ENCODE peak calls at places on chromosome 14, in seven cellular contexts. M, G, E, F, Z, L and O are unnamed samples.

GRCh38 chr14:74238974-74239847 is at the start of gene VSX2:
- DNase-seq in F (no peak), E (no peak), M (no peak), G (no peak), L (no peak), Z (no peak), O (no peak)

GRCh38 chr14:25607095-25607657 is 557.2 kb upstream of the STXBP6 start:
- DNase-seq in M (no peak), Z (no peak), F (no peak), E (no peak), G (no peak), L (no peak), O (no peak)

GRCh38 chr14:80110721-80111120 is 100.6 kb downstream of the DIO2 start:
- DNase-seq in L (no peak), M (no peak), F (no peak), Z (no peak), G (no peak), E (no peak), O (no peak)

GRCh38 chr14:100979780-100980179 is 76.3 kb upstream of the RTL1 start:
- DNase-seq in G (no peak), E (no peak), L (no peak), Z (peak), M (no peak), F (peak), O (peak)

GRCh38 chr14:91231446-91231845 is 13.1 kb downstream of the GPR68 start:
- DNase-seq in E (no peak), M (no peak), L (no peak), G (no peak), F (no peak), Z (no peak), O (no peak)

GRCh38 chr14:41051801-41052200 is 554.9 kb upstream of the LRFN5 start:
- DNase-seq in F (no peak), Z (no peak), M (no peak), G (no peak), E (no peak), L (no peak), O (no peak)

GRCh38 chr14:63204407-63205280 is at the start of gene RHOJ:
- DNase-seq in F (no peak), E (no peak), G (no peak), Z (peak), L (no peak), M (no peak), O (peak)

GRCh38 chr14:81392976-81393643 is 7.0 kb downstream of the STON2 start:
- DNase-seq in G (no peak), L (no peak), E (no peak), M (no peak), F (no peak), Z (no peak), O (no peak)

GRCh38 chr14:97178781-97179180 is 381.6 kb downstream of the VRK1 start:
- DNase-seq in F (no peak), M (no peak), E (no peak), Z (peak), G (no peak), L (no peak), O (no peak)

GRCh38 chr14:101233861-101234587 is 327.3 kb upstream of the DIO3 start:
- DNase-seq in M (no peak), L (no peak), Z (no peak), F (no peak), G (no peak), E (no peak), O (no peak)

GRCh38 chr14:29216774-29217232 is 450.2 kb downstream of the FOXG1 start:
- DNase-seq in G (peak), M (no peak), E (no peak), F (peak), Z (no peak), L (no peak), O (no peak)

GRCh38 chr14:32083789-32084188 is 6.7 kb downstream of the ARHGAP5 start:
- DNase-seq in M (no peak), L (no peak), G (no peak), Z (no peak), E (no peak), F (no peak), O (no peak)

GRCh38 chr14:24060984-24061913 is 9.4 kb downstream of the CARMIL3 start:
- DNase-seq in F (no peak), M (no peak), Z (no peak), E (no peak), L (no peak), G (no peak), O (no peak)

GRCh38 chr14:102949062-102949800 is 26.8 kb downstream of the AMN start:
- DNase-seq in E (no peak), F (no peak), L (peak), M (no peak), G (peak), Z (no peak), O (no peak)

GRCh38 chr14:22606380-22606779 is 8.3 kb downstream of the ABHD4 start:
- DNase-seq in Z (no peak), G (no peak), F (peak), E (no peak), M (no peak), L (no peak), O (no peak)

GRCh38 chr14:90621205-90621600 is 195.0 kb downstream of the TTC7B start:
- DNase-seq in M (no peak), Z (no peak), G (no peak), F (no peak), L (no peak), E (no peak), O (no peak)